ENCODE peak calls at places on chromosomes 16 and 17, in four cellular contexts. O, K, H and L are unnamed samples. For H3K4me1, the result is how much of the 10 kb centered on the place peaks cover.

GRCh38 chr17:47820023-47820789 is 1.4 kb downstream of the OSBPL7 start:
- DNase-seq in O (no peak), K (no peak), H (no peak), L (no peak)

GRCh38 chr17:36742267-36743000 is 141.1 kb downstream of the MRM1 start:
- DNase-seq in O (no peak), K (no peak), H (peak), L (no peak)

GRCh38 chr16:30985401-30986128 is 558 bp downstream of the HSD3B7 start:
- DNase-seq in O (no peak), K (no peak), H (peak), L (peak)

GRCh38 chr17:32319548-32319905 is 22.4 kb downstream of the C17orf75 start:
- DNase-seq in O (no peak), K (peak), H (peak), L (no peak)

GRCh38 chr17:51764387-51764971 is 394.0 kb downstream of the CA10 start:
- DNase-seq in O (no peak), K (peak), H (peak), L (peak)

GRCh38 chr17:83133302-83134121 is 54.1 kb downstream of the METRNL start:
- DNase-seq in O (no peak), K (no peak), H (no peak), L (peak)

GRCh38 chr17:12078791-12079190 is 58.1 kb downstream of the MAP2K4 start:
- DNase-seq in O (no peak), K (no peak), H (no peak), L (peak)

GRCh38 chr16:50697881-50698767 is 4.7 kb downstream of the NOD2 start:
- DNase-seq in O (no peak), K (no peak), H (no peak), L (peak)

GRCh38 chr17:9309216-9309615 is 266.4 kb downstream of the STX8 start:
- DNase-seq in O (no peak), K (no peak), H (peak), L (no peak)
- H3K4me1 ChIP-seq in O (under half), K (under half), H (under half), L (under half)

GRCh38 chr16:65532218-65532617 is 410.4 kb upstream of the CDH11 start:
- DNase-seq in O (no peak), K (no peak), H (no peak), L (no peak)

GRCh38 chr16:65531475-65531874 is 409.6 kb upstream of the CDH11 start:
- DNase-seq in O (no peak), K (no peak), H (no peak), L (no peak)

GRCh38 chr16:65537336-65537735 is 415.5 kb upstream of the CDH11 start:
- DNase-seq in O (no peak), K (no peak), H (no peak), L (no peak)

GRCh38 chr16:65532846-65533245 is 411.0 kb upstream of the CDH11 start:
- DNase-seq in O (no peak), K (no peak), H (no peak), L (no peak)

DNA sequence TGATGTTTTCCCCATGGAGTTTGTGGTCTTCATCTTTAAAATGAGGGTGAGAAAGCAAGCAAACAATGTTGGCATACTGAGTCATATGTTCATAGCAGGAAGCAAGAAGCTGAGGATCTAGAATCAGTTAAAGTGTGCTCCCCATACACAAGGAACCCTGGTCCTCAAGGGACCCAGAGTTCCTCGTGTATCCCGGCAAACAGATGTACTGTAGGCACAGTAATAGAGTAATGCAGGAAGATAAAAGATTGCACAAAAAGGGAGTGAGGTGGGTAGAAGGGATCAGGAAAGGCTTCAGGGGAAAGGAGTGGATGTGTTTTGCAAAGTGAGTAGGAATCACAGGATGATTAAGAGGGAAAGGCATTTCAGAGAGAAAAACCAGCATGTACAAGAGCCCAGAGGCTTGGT is 412.3 kb upstream of the CDH11 start:
- DNase-seq in O (no peak), K (no peak), H (no peak), L (peak)
- H3K27ac ChIP-seq in O (no peak), K (no peak), H (no peak), L (no peak)

DNA sequence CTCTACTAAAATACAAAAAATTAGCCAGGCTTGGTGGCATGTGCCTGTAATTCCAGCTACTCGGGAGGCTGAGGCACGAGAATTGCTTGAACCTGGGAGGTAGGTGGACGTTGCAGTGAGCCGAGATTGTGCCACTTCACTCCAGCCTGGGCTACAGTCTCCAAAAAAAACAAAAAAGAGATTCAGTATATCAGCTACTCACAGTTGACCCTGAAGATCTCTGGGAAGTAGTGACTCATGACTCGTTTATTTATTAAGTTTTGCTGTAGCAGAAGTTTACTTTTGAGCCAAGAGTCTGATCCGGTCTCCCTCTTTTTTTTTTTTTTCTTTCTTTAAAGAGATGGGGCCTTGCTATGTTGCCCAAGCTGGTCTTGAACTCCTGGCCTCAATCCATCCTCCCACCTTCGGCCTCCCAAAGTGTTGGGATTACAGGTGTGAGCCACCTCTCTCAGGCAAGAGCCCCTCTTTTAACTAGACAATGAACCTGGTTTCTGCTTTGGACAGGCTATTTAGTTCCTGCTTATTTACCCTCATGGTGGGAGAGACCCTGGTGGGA is 4.4 kb downstream of the MVP start:
- DNase-seq in O (no peak), K (no peak), H (no peak), L (no peak)
- TF ChIP-seq CTCF in O (no peak), K (no peak), H (no peak), L (no peak)

DNA sequence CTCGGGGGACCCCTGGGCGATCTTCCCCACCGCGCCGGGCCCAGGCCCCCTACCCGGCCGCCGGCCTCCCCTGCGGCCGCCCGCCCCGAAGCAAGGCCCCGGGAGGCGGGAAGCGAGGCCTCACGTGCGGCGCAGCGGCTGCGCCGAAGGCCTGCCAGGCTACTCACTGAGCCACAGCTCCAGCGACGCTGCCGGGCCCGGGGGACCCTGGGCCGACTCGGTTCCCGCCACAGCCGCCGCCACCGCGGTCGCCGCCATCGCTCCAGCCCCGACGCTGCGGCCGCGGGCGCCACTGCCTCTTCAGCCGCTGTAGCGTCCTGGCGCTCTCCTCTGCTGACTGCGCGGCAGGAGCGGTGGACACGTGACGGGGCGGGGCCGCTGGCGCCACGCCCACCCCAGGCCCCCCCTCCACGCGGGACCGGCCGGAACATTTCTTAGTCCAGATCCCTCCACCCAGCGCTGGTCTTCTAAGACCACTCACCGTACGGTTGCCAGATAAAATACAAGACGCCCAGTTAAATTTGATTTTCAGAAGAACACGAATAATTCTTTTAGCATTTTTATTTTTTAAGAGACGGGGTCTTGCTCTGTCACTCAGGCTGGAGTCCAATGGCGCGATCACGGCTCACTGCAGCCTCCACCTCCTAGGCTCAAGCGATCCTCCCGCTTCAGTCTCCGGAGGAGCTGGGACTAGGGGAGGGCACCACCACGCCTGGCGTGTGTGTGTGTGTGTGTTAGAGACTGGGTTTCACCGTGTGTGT is at the start of gene GGA2:
- DNase-seq in O (peak), K (peak), H (peak), L (peak)
- H3K4me1 ChIP-seq in O (under half), K (under half), H (under half), L (under half)

GRCh38 chr16:71540-72341 is 690 bp downstream of the RHBDF1 start:
- DNase-seq in O (no peak), K (no peak), H (peak), L (peak)
- H3K27ac ChIP-seq in O (peak), K (peak), H (peak), L (peak)

DNA sequence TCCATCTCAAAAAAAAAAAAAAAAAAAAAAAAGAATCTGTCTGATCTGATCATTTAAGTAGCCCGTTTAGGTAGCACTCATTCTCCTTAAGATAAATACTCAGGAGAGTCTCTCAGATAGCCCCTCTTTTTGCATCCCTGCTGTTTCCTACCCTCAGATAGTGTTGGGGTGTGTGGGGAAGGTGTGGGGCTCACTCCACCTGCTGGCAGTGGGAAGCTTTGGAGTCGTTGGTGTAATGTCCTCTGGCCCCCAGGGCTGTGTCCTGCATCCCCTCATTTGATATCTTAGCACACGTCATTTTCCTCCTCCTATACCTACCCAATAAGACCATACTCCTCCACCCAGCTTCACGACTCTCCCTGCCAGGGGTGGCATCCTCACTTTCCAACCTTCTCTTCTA is 20.5 kb upstream of the MYH10 start:
- DNase-seq in O (no peak), K (no peak), H (no peak), L (no peak)
- TF ChIP-seq CTCF in O (no peak), K (peak), H (peak), L (peak)

GRCh38 chr16:81640681-81641070 is 138.4 kb upstream of the PLCG2 start:
- DNase-seq in O (no peak), K (no peak), H (no peak), L (no peak)

GRCh38 chr16:81645303-81645702 is 133.8 kb upstream of the PLCG2 start:
- DNase-seq in O (peak), K (no peak), H (no peak), L (peak)

GRCh38 chr16:81641403-81642106 is 137.5 kb upstream of the PLCG2 start:
- DNase-seq in O (no peak), K (no peak), H (peak), L (no peak)

GRCh38 chr16:81642107-81642436 is 137.0 kb upstream of the PLCG2 start:
- DNase-seq in O (no peak), K (no peak), H (no peak), L (no peak)

GRCh38 chr16:81642943-81643342 is 136.1 kb upstream of the PLCG2 start:
- DNase-seq in O (no peak), K (no peak), H (no peak), L (no peak)
- H3K4me1 ChIP-seq in O (under half), K (under half), H (under half), L (under half)

DNA sequence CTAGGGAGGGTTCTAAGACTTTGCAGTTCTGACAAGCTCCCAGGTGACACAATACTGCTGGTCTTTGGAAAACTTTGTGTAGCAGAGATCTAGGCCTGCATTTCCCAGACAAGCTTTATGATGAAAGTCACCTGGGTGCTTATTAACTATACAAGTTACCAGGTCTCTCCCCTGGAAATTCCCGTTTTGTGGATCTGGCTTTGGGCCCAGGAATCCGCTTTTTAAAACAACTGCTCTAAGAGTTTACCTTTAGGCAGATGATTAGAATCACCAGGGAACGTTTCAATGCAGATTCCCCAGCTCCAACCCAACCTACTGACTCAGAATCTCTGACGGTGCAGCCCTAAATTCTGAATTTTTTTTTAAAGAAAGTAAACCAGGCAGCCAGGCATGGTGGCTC is 36.3 kb downstream of the MYH3 start:
- DNase-seq in O (no peak), K (no peak), H (no peak), L (peak)
- H3K27ac ChIP-seq in O (no peak), K (no peak), H (no peak), L (peak)